ENCODE peak calls at places on chromosomes 3 and 15, in eight cellular contexts. L is IMR-90; X is right lobe of liver; S is PC-9; F is HepG2; E is effector memory CD4-positive, alpha-beta T cell; O is cardiac muscle cell; H is RWPE2. J is an unnamed sample.

GRCh38 chr15:31042731-31043130 is 51.3 kb upstream of the MTMR10 start:
- DNase-seq in O (peak; percentile 29), L (no peak), S (no peak), F (no peak), X (no peak), H (no peak), E (no peak), J (no peak)

GRCh38 chr15:85494035-85494793 is 113.8 kb downstream of the AKAP13 start:
- DNase-seq in E (no peak), F (no peak), L (peak; percentile 95), S (peak; percentile 95), X (no peak), O (no peak), H (no peak), J (no peak)

GRCh38 chr15:90994059-90994416 is 297 bp downstream of the PRC1 start:
- DNase-seq in X (peak; percentile 41), F (no peak), L (no peak), S (no peak), E (no peak), O (peak; percentile 45), H (no peak), J (peak; percentile 80)

GRCh38 chr3:129656659-129657247 is 50.3 kb upstream of the PLXND1 start:
- DNase-seq in E (no peak), H (no peak), L (no peak), S (no peak), X (no peak), F (peak; percentile 91), O (no peak), J (no peak)

GRCh38 chr15:79656151-79656797 is 224.1 kb downstream of the MINAR1 start:
- DNase-seq in H (no peak), X (no peak), F (no peak), S (no peak), L (no peak), E (no peak), O (no peak), J (no peak)

GRCh38 chr3:94413721-94414106 is 350.9 kb downstream of the NSUN3 start:
- DNase-seq in F (no peak), X (no peak), O (no peak), S (no peak), E (no peak), L (peak; percentile 88), H (no peak), J (no peak)

GRCh38 chr3:126891791-126892190 is 91.1 kb upstream of the PLXNA1 start:
- DNase-seq in S (no peak), E (no peak), F (no peak), H (no peak), L (no peak), X (no peak), O (no peak), J (no peak)

GRCh38 chr3:4825572-4826236 is 153.5 kb upstream of the BHLHE40 start:
- DNase-seq in E (no peak), L (no peak), X (peak; percentile 47), F (peak; percentile 17), H (no peak), S (peak; percentile 83), O (peak; percentile 62), J (no peak)

GRCh38 chr15:83174891-83175290 is 32.7 kb downstream of the HDGFL3 start:
- DNase-seq in F (no peak), S (no peak), O (no peak), L (no peak), X (no peak), H (no peak), E (no peak), J (no peak)

GRCh38 chr3:23051240-23052140 is 151.6 kb upstream of the UBE2E2 start:
- DNase-seq in S (no peak), H (no peak), X (no peak), O (no peak), L (no peak), E (no peak), F (no peak), J (no peak)

GRCh38 chr15:58048261-58048660 is 17.2 kb downstream of the ALDH1A2 start:
- DNase-seq in S (no peak), H (no peak), E (no peak), F (no peak), L (no peak), X (no peak), O (no peak), J (no peak)
- H3K27me3 ChIP-seq in S (no peaks in the 10 kb centered on the region), H (no peaks in the 10 kb centered on the region), E (peaks cover 7% of the 10 kb centered on the region), F (peaks cover 7% of the 10 kb centered on the region), L (peaks cover 5% of the 10 kb centered on the region), X (no peaks in the 10 kb centered on the region), O (no peaks in the 10 kb centered on the region), J (peaks cover 11% of the 10 kb centered on the region)

DNA sequence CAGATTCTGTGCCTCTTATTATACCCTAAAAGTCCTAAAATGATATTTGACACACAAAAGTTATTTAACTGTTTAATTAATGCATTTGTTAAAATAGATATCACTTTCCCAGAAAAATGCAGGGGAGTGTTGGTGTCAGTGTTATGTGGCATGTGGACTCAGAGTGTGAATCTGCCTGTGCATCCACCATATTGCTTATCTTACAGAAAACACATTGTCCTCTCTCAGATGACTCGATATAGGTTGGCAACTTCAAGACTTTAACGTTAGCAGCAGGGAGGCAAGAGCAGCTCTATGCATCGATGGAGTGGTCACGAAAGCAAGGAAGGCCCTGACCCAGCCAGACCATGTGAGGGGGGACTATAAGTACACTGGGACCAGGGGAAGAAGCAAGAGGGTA is 165.4 kb upstream of the DCBLD2 start:
- DNase-seq in S (no peak), L (no peak), H (no peak), X (no peak), O (no peak), E (no peak), F (no peak), J (no peak)
- H3K4me3 ChIP-seq in S (no peak overlapping the region), L (no peak overlapping the region), H (no peak overlapping the region), X (no peak overlapping the region), O (no peak overlapping the region), E (no peak overlapping the region), F (no peak overlapping the region), J (no peak overlapping the region)

GRCh38 chr3:47855461-47856383 is 52.8 kb downstream of the DHX30 start:
- DNase-seq in L (no peak), H (no peak), E (no peak), X (no peak), S (no peak), F (no peak), O (no peak), J (no peak)

GRCh38 chr3:47857151-47857550 is 54.2 kb downstream of the DHX30 start:
- DNase-seq in X (no peak), E (no peak), L (no peak), S (no peak), H (no peak), F (no peak), O (no peak), J (no peak)

GRCh38 chr3:47854720-47855455 is 52.0 kb downstream of the DHX30 start:
- DNase-seq in X (no peak), H (no peak), E (no peak), O (no peak), L (no peak), F (no peak), S (no peak), J (peak; percentile 57)

GRCh38 chr3:47854267-47854666 is 51.3 kb downstream of the DHX30 start:
- DNase-seq in E (no peak), X (no peak), F (no peak), O (no peak), L (no peak), H (no peak), S (no peak), J (no peak)

GRCh38 chr3:47856669-47857068 is 53.7 kb downstream of the DHX30 start:
- DNase-seq in S (no peak), X (no peak), O (no peak), E (no peak), L (no peak), F (no peak), H (no peak), J (no peak)
- H3K36me3 ChIP-seq in S (no peaks in the 10 kb centered on the region), X (peaks cover 11% of the 10 kb centered on the region), O (peaks cover 34% of the 10 kb centered on the region), E (peaks cover 44% of the 10 kb centered on the region), L (peaks cover 74% of the 10 kb centered on the region), F (peaks cover 23% of the 10 kb centered on the region), H (peaks cover 77% of the 10 kb centered on the region), J (peaks cover 27% of the 10 kb centered on the region)

DNA sequence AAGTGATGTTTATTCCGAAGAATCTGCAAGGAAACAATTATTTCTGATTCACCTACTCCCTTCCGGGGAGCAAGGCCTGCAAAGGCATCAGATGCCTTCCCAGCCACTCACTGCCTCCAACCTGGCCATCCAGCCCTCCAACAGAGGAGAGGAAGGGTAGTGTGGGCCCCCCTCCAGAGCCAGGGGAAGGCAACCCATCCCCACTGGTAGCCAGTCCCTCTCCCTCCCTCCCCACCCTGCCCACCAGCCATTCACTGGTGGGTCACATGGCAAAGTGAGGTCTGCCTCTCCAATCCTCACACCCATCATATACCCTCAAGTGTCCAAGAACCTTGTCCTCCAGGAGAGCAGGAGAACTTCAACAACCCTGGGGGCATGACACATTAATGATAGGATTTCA is 2.4 kb upstream of the VIPR1 start:
- DNase-seq in E (no peak), F (no peak), S (no peak), L (no peak), O (no peak), H (peak; percentile 21), X (no peak), J (no peak)
- H3K27me3 ChIP-seq in E (no peaks in the 10 kb centered on the region), F (peaks cover 60% of the 10 kb centered on the region), S (no peaks in the 10 kb centered on the region), L (peaks cover 55% of the 10 kb centered on the region), O (peaks cover 55% of the 10 kb centered on the region), H (no peaks in the 10 kb centered on the region), X (no peaks in the 10 kb centered on the region), J (peaks cover 40% of the 10 kb centered on the region)

DNA sequence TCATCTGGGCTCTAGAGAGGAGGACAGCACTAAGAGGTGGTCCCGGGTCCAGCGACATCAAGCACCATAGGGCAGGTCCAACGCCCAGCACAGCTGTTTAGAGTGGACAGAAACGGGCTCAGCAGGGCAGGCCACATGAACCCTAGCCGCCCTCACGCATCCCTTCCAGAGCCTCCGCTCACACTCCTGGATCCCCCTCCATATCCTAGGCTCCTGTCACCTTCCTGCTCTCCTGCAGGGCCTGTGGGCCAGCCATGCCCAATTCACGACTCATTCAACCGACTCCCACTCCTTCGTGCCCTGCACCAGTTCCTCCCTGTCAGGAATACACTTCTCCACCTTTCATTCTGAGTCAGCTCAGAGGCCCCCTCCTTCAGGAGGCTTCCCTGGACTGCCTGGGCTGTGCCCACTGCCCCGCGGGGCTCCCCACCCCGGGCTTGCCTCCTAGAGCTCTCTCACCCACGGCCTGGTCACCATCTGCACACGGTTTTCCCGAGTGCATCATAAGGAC is 90.2 kb downstream of the LINGO1 start:
- DNase-seq in O (no peak), X (no peak), L (peak; percentile 53), H (peak; percentile 76), E (no peak), F (no peak), S (no peak), J (peak; percentile 55)
- H3K4me3 ChIP-seq in O (no peak overlapping the region), X (no peak overlapping the region), L (no peak overlapping the region), H (peak overlapping the region; percentile 38), E (peak overlapping the region; percentile 73), F (peak overlapping the region; percentile 51), S (peak overlapping the region; percentile 54), J (no peak overlapping the region)

DNA sequence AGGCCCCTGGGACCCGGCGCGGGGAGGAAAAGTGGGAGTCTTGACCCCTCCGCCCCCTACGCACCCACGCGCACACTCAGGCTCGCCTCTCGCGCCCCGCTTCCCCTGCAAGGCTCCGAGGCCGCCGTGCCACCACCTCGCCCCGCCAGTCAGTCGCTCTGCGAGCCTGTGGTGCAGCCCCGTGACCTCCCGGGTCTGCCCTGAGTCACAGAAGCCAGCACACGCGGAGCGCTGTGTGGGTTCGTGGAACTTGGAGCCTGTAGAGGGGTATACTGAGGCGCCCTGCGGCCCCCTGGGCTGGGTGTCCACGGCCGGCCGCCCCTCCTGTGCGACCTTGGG is 387 bp upstream of the ALS2CL start:
- DNase-seq in E (no peak), F (no peak), X (peak; percentile 62), H (no peak), S (no peak), L (no peak), O (no peak), J (no peak)
- H3K36me3 ChIP-seq in E (no peaks in the 10 kb centered on the region), F (no peaks in the 10 kb centered on the region), X (no peaks in the 10 kb centered on the region), H (peaks cover 31% of the 10 kb centered on the region), S (no peaks in the 10 kb centered on the region), L (no peaks in the 10 kb centered on the region), O (no peaks in the 10 kb centered on the region), J (no peaks in the 10 kb centered on the region)